ENCODE peak calls at places on chromosome 6, in nine cellular contexts. F, P, K, G, W, R, E, X and Q are unnamed samples.

GRCh38 chr6:147881432-147881831 is 372.9 kb downstream of the SAMD5 start:
- DNase-seq in F (no peak), P (no peak), K (no peak), G (no peak), W (no peak), R (no peak), E (no peak), X (no peak), Q (no peak)

GRCh38 chr6:122692807-122693580 is 82.8 kb downstream of the PKIB start:
- DNase-seq in F (no peak), P (no peak), K (no peak), G (no peak), W (no peak), R (no peak), E (no peak), X (no peak), Q (no peak)

GRCh38 chr6:73585566-73586415 is 65.0 kb upstream of the EEF1A1 start:
- DNase-seq in F (peak; percentile 56), P (peak; percentile 83), K (no peak), G (peak; percentile 88), W (no peak), R (peak; percentile 24), E (peak; percentile 69), X (no peak), Q (no peak)

GRCh38 chr6:102619585-102619984 is 1226.1 kb downstream of the GRIK2 start:
- DNase-seq in F (no peak), P (peak; percentile 44), K (no peak), G (peak; percentile 33), W (no peak), R (no peak), E (peak; percentile 15), X (no peak), Q (no peak)

GRCh38 chr6:1971612-1972011 is 273.8 kb downstream of the GMDS start:
- DNase-seq in F (no peak), P (no peak), K (no peak), G (no peak), W (no peak), R (no peak), E (no peak), X (no peak), Q (no peak)

GRCh38 chr6:6823568-6824224 is 235.2 kb downstream of the LY86 start:
- DNase-seq in F (no peak), P (no peak), K (no peak), G (no peak), W (no peak), R (no peak), E (no peak), X (no peak), Q (no peak)

GRCh38 chr6:67766061-67766460 is 869.0 kb upstream of the ADGRB3 start:
- DNase-seq in F (no peak), P (no peak), K (no peak), G (no peak), W (no peak), R (no peak), E (no peak), X (no peak), Q (no peak)

GRCh38 chr6:112296122-112296521 is 41.8 kb upstream of the LAMA4 start:
- DNase-seq in F (no peak), P (peak; percentile 16), K (no peak), G (peak; percentile 90), W (no peak), R (no peak), E (peak; percentile 49), X (no peak), Q (no peak)

GRCh38 chr6:112027942-112028674 is 25.8 kb upstream of the CCN6 start:
- DNase-seq in F (peak; percentile 93), P (no peak), K (no peak), G (no peak), W (no peak), R (no peak), E (peak; percentile 42), X (no peak), Q (peak; percentile 29)

GRCh38 chr6:132330759-132331158 is 70.5 kb downstream of the MOXD1 start:
- DNase-seq in F (no peak), P (no peak), K (no peak), G (no peak), W (no peak), R (no peak), E (peak; percentile 66), X (no peak), Q (no peak)

GRCh38 chr6:42727627-42728026 is 5.2 kb upstream of the PRPH2 start:
- DNase-seq in F (no peak), P (no peak), K (no peak), G (peak; percentile 47), W (peak; percentile 69), R (peak; percentile 35), E (no peak), X (no peak), Q (no peak)

GRCh38 chr6:130700397-130700796 is 126.8 kb upstream of the SMLR1 start:
- DNase-seq in F (no peak), P (no peak), K (no peak), G (no peak), W (no peak), R (no peak), E (no peak), X (no peak), Q (no peak)

GRCh38 chr6:130693944-130694343 is 133.3 kb upstream of the SMLR1 start:
- DNase-seq in F (no peak), P (no peak), K (no peak), G (peak; percentile 8), W (no peak), R (no peak), E (no peak), X (no peak), Q (no peak)

GRCh38 chr6:130696806-130697205 is 130.4 kb upstream of the SMLR1 start:
- DNase-seq in F (no peak), P (no peak), K (no peak), G (peak; percentile 66), W (no peak), R (no peak), E (no peak), X (no peak), Q (no peak)

GRCh38 chr6:130694617-130695016 is 132.6 kb upstream of the SMLR1 start:
- DNase-seq in F (no peak), P (no peak), K (no peak), G (peak; percentile 43), W (no peak), R (no peak), E (no peak), X (no peak), Q (no peak)

DNA sequence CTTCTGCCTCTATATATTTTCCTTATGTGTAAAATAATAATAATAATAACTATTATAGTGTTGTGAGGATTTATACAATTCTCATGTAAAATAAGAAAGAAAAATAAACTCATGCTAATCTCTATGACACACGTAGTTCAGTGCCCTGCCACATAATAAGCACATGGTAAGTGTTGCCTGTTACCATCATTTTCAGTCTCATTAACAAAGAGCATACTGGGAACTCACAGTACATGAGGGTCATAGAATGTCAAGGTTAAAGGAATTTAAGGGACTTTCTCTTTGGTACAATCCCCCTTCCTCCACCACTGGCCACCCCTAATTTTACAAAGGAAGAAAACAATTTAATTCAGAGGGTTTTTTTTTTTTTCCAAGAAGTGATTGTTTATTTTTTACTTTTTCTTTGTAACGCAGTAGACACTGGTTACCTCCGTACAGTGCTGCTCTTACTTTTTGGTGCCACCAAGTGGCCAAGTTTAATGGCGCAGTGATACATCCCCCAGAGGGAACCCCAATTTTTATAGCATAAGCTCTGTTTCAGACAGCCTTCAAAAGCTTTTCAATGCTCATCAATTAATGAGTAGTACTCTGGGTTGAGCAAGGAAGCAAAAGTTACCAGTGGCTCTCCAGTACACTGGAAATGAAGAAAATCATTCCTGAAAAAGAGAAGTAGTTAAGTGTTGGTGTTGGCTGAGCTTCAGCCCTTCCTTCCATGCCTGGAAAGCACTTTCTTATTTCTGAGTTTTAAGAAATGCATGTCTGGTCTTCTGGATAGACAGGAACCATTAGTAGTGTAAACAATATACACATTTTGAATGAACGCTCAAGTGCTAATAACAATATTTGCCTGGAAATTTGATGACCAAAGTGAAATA is 129.3 kb upstream of the SMLR1 start:
- DNase-seq in F (peak; percentile 35), P (peak; percentile 69), K (no peak), G (peak; percentile 81), W (peak; percentile 49), R (peak; percentile 52), E (peak; percentile 41), X (no peak), Q (peak; percentile 3)
- H3K4me3 ChIP-seq in F (no peak overlapping the region), P (no peak overlapping the region), K (no peak overlapping the region), G (peak overlapping the region; percentile 35), W (no peak overlapping the region), R (no peak overlapping the region), E (no peak overlapping the region), X (no peak overlapping the region), Q (no peak overlapping the region)

DNA sequence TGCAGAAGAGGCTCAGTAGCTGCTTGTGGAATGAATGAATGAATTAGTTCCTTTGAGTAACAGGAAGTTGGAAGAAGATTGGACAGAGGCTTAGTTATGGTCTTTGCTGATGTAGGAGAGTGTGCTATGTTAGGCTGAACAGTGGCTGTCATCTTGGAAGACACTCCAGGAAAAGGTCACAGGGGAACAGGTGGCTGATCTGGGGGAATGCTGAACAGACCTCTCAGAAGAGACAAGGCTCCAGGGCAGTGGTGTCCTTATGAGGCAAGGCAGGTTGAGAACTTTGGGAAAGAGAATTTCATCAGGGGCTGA is 62.3 kb downstream of the UTRN start:
- DNase-seq in F (no peak), P (no peak), K (no peak), G (no peak), W (no peak), R (no peak), E (no peak), X (no peak), Q (no peak)
- H3K4me3 ChIP-seq in F (no peak overlapping the region), P (no peak overlapping the region), K (no peak overlapping the region), G (no peak overlapping the region), W (no peak overlapping the region), R (no peak overlapping the region), E (no peak overlapping the region), X (no peak overlapping the region), Q (no peak overlapping the region)

DNA sequence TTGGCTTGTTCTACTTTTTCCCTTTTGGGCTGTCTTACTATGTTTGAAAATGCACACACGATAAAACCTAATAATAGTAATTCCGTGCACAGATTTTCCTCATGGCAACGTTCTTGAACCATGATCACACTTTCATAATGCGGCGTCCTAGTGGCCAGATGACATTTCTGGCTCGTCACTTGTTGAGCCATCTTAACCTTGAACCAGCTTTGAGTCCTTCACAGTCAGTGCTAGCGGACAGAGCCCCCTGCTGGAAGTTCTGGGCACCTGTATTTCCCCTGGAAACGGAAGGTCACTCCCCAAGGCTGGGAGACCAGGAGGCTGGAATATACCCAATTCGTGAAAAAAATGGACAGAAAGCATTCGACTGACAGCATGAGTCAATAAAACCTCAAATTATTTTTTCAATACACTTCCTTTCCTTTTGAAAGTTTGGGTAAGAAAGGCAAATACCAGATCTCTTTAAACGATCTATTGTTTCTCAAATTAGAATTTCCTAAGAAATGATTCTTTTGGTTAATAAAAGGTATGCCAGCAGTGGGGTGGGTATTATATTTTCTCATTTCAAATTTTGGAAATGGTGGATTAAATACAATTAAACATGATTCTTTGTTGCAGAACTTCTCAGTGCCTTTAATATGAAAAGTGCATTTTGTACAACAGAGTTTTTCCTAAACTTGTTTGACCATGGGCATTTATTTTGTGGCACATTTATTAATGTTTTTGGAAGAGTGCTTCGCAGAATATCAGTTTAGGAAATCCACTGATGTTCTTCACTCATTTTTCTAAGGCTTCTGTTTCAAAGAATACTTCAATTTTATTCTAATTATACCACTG is 542.3 kb downstream of the QKI start:
- DNase-seq in F (peak; percentile 53), P (peak; percentile 87), K (peak; percentile 81), G (peak; percentile 82), W (peak; percentile 94), R (peak; percentile 62), E (peak; percentile 60), X (peak; percentile 65), Q (peak; percentile 13)
- H3K4me3 ChIP-seq in F (no peak overlapping the region), P (no peak overlapping the region), K (no peak overlapping the region), G (peak overlapping the region; percentile 54), W (no peak overlapping the region), R (no peak overlapping the region), E (no peak overlapping the region), X (no peak overlapping the region), Q (no peak overlapping the region)

GRCh38 chr6:113879186-113880096 is 22.3 kb downstream of the MARCKS start:
- DNase-seq in F (no peak), P (peak; percentile 83), K (no peak), G (peak; percentile 87), W (peak; percentile 56), R (peak; percentile 46), E (peak; percentile 75), X (no peak), Q (no peak)
- H3K4me3 ChIP-seq in F (no peak overlapping the region), P (no peak overlapping the region), K (peak overlapping the region; percentile 33), G (peak overlapping the region; percentile 17), W (no peak overlapping the region), R (no peak overlapping the region), E (no peak overlapping the region), X (no peak overlapping the region), Q (no peak overlapping the region)